ENCODE peak calls at places on chromosomes 7 and 10, in seven cellular contexts. Y is mesenchymal stem cell, V is coronary artery, K is AG04450, P is tibial nerve, X is heart right ventricle, A is heart left ventricle. B is an unnamed sample.

GRCh38 chr10:74598891-74599566 is 227.4 kb upstream of the KAT6B start:
- DNase-seq in Y (peak), V (no peak), K (no peak), P (no peak), X (no peak), A (no peak), B (no peak)

GRCh38 chr10:77637986-77638765 is 568 bp upstream of the KCNMA1 start:
- DNase-seq in Y (peak), V (peak), K (no peak), P (no peak), X (no peak), A (no peak), B (peak)

GRCh38 chr7:76063525-76063924 is 15.6 kb downstream of the MDH2 start:
- DNase-seq in Y (no peak), V (no peak), K (no peak), P (no peak), X (peak), A (peak), B (peak)

GRCh38 chr7:152338553-152338952 is 97.2 kb downstream of the KMT2C start:
- DNase-seq in Y (no peak), V (no peak), K (no peak), P (no peak), X (no peak), A (no peak), B (no peak)

GRCh38 chr7:47543056-47543455 is 38.9 kb downstream of the TNS3 start:
- DNase-seq in Y (no peak), V (no peak), K (no peak), P (no peak), X (no peak), A (no peak), B (no peak)

GRCh38 chr7:149707448-149707886 is 65.9 kb downstream of the ZNF467 start:
- DNase-seq in Y (no peak), V (no peak), K (no peak), P (no peak), X (no peak), A (no peak), B (no peak)

GRCh38 chr7:16774986-16775385 is 21.4 kb downstream of the TSPAN13 start:
- DNase-seq in Y (no peak), V (no peak), K (no peak), P (no peak), X (no peak), A (no peak), B (no peak)

GRCh38 chr7:128200376-128200775 is 40.7 kb upstream of the LEP start:
- DNase-seq in Y (no peak), V (no peak), K (no peak), P (no peak), X (no peak), A (no peak), B (no peak)

GRCh38 chr10:15216700-15217099 is 48.2 kb upstream of the NMT2 start:
- DNase-seq in Y (no peak), V (no peak), K (no peak), P (no peak), X (no peak), A (no peak), B (no peak)

GRCh38 chr7:128032605-128033235 is 1.5 kb upstream of the LRRC4 start:
- DNase-seq in Y (peak), V (no peak), K (no peak), P (no peak), X (peak), A (peak), B (no peak)

GRCh38 chr10:125166658-125167057 is 6.3 kb upstream of the CTBP2 start:
- DNase-seq in Y (no peak), V (no peak), K (no peak), P (no peak), X (no peak), A (no peak), B (no peak)

GRCh38 chr7:601573-602340 is 82.1 kb upstream of the PDGFA start:
- DNase-seq in Y (no peak), V (peak), K (no peak), P (no peak), X (peak), A (no peak), B (no peak)

GRCh38 chr7:2843711-2844152 is 376 bp downstream of the GNA12 start:
- DNase-seq in Y (peak), V (no peak), K (no peak), P (no peak), X (peak), A (peak), B (peak)

GRCh38 chr7:55502988-55503514 is 69.3 kb downstream of the VOPP1 start:
- DNase-seq in Y (no peak), V (no peak), K (no peak), P (no peak), X (no peak), A (no peak), B (no peak)

GRCh38 chr7:100897111-100897608 is 1.5 kb upstream of the ACHE start:
- DNase-seq in Y (no peak), V (no peak), K (no peak), P (no peak), X (no peak), A (peak), B (peak)

GRCh38 chr10:88851706-88852105 is at the start of gene ANKRD22:
- DNase-seq in Y (peak), V (no peak), K (no peak), P (no peak), X (no peak), A (no peak), B (peak)

GRCh38 chr10:115001506-115002381 is 63.7 kb downstream of the TRUB1 start:
- DNase-seq in Y (peak), V (no peak), K (no peak), P (no peak), X (peak), A (no peak), B (no peak)

GRCh38 chr7:30436518-30436917 is 42.1 kb downstream of the NOD1 start:
- DNase-seq in Y (no peak), V (no peak), K (no peak), P (no peak), X (no peak), A (no peak), B (no peak)

GRCh38 chr10:125521721-125522680 is 161.0 kb downstream of the TEX36 start:
- DNase-seq in Y (no peak), V (no peak), K (no peak), P (no peak), X (no peak), A (no peak), B (no peak)

GRCh38 chr7:158407581-158408331 is 179.9 kb downstream of the PTPRN2 start:
- DNase-seq in Y (peak), V (no peak), K (no peak), P (no peak), X (no peak), A (no peak), B (peak)

GRCh38 chr7:128715079-128715478 is 24.1 kb upstream of the CALU start:
- DNase-seq in Y (no peak), V (no peak), K (no peak), P (no peak), X (no peak), A (no peak), B (no peak)

GRCh38 chr10:79398642-79399041 is 46.8 kb downstream of the ZCCHC24 start:
- DNase-seq in Y (no peak), V (no peak), K (no peak), P (no peak), X (no peak), A (peak), B (no peak)
- H3K4me3 ChIP-seq in Y (peak), V (peak), K (no peak), P (no peak), X (peak), A (no peak), B (no peak)

GRCh38 chr10:79143879-79144278 is 75.1 kb downstream of the ZMIZ1 start:
- DNase-seq in Y (no peak), V (no peak), K (no peak), P (no peak), X (no peak), A (no peak), B (no peak)

GRCh38 chr10:79145174-79145483 is 76.4 kb downstream of the ZMIZ1 start:
- DNase-seq in Y (no peak), V (no peak), K (no peak), P (no peak), X (no peak), A (no peak), B (no peak)

GRCh38 chr10:79145517-79146470 is 77.0 kb downstream of the ZMIZ1 start:
- DNase-seq in Y (no peak), V (no peak), K (no peak), P (no peak), X (no peak), A (no peak), B (no peak)

GRCh38 chr10:79142522-79143309 is 74.0 kb downstream of the ZMIZ1 start:
- DNase-seq in Y (no peak), V (no peak), K (no peak), P (no peak), X (no peak), A (no peak), B (no peak)

GRCh38 chr10:79144341-79145173 is 75.8 kb downstream of the ZMIZ1 start:
- DNase-seq in Y (peak), V (no peak), K (no peak), P (no peak), X (no peak), A (no peak), B (no peak)
- H3K27ac ChIP-seq in Y (peak), V (no peak), K (peak), P (peak), X (peak), A (peak), B (no peak)

DNA sequence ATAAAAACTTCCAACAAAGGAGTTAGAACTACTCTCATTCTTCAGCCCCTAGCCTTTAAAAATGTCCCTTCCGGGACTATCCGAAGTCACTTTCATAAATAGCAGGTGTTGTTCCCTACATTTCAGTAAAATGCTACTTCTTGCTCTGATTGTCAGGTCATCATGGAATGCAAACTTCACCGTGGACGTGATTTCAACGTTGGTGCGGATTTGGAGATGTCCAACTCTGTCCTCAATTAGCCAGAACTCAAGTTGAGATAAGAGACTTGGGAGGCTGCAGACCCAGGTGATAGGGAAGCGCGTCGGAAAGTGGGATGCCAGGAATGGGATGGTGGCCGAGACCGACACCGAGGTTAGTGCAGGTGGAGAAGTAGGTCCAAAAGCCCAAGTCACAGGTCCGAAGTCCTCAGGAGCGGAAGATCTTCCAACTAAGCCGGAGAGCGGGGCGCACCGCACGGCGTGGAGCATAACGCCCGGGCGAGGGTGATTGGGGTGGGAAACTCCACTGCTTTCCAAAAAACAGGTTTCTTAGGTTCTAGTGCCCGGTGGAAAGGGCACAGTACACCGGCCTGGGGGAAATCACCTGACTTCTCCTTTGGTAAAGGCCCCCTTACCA is 11.5 kb upstream of the SPAG6 start:
- DNase-seq in Y (peak), V (no peak), K (no peak), P (no peak), X (no peak), A (peak), B (no peak)
- H3K4me3 ChIP-seq in Y (no peak), V (no peak), K (no peak), P (no peak), X (peak), A (no peak), B (peak)

GRCh38 chr10:60189861-60190475 is 199.7 kb downstream of the ANK3 start:
- DNase-seq in Y (no peak), V (no peak), K (no peak), P (no peak), X (no peak), A (no peak), B (no peak)

GRCh38 chr10:60188548-60188947 is 201.1 kb downstream of the ANK3 start:
- DNase-seq in Y (no peak), V (no peak), K (no peak), P (no peak), X (no peak), A (no peak), B (no peak)

GRCh38 chr10:60187691-60188090 is 202.0 kb downstream of the ANK3 start:
- DNase-seq in Y (no peak), V (no peak), K (no peak), P (no peak), X (no peak), A (no peak), B (no peak)

GRCh38 chr10:60185426-60185825 is 204.2 kb downstream of the ANK3 start:
- DNase-seq in Y (no peak), V (no peak), K (no peak), P (no peak), X (no peak), A (no peak), B (no peak)

DNA sequence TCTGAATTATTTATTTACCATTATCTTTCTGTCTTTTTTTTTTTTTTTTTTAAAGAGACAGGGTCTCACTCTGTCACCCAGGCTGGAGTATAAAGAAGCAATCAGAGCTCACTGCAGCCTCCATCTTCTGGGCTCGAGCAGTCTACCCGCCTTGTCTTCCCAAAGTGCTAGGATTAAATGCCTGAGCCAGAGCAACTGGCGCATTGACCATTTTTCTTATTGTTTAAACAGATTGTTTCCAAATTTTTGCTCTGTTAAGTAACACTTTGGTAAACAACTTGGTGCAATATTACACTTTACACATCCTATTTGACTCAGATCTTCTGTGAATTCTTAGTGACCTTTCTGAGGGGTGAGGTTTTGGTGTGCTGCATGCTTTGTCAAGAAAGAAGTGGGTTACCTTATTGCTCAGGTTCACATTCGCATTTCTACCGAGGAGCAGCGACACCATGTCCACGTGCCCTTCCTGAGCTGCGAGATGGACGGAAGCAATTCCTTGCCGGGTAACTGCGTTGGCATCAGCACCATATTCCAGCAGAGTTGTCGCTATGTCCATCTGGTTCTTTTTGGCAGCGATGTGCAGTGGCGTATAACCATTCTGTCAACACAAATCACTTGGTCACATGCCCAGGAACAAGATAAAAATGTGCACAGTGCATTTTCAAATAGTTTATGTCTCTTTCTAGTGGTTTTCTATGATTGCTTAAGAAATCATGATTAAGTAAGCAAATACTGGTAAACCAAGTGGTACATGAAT is 203.2 kb downstream of the ANK3 start:
- DNase-seq in Y (no peak), V (peak), K (no peak), P (no peak), X (peak), A (peak), B (no peak)
- H3K27ac ChIP-seq in Y (no peak), V (peak), K (no peak), P (no peak), X (no peak), A (peak), B (no peak)

GRCh38 chr10:58048936-58049335 is 218.8 kb downstream of the IPMK start:
- DNase-seq in Y (no peak), V (no peak), K (no peak), P (no peak), X (no peak), A (no peak), B (no peak)
- H3K4me3 ChIP-seq in Y (no peak), V (no peak), K (no peak), P (no peak), X (no peak), A (no peak), B (no peak)

DNA sequence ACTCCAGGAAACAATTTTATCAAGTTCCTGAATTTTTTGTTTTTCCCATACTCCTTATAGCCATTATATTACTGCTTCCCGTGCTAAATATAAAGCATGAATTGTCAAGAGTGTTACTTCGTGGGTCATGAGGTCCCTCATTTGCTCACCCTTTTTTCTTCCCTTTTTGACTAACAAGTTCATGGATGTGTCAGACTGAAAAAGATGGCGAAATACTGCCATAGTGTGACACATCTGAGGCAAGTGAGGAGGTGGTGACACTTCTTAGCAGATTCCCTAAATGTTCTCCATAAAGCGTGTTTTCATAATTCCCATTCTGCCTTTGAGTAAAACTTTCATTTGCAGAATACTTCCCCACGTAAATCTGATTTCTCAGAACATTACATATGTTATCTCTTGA is 269.6 kb upstream of the FZD1 start:
- DNase-seq in Y (no peak), V (no peak), K (no peak), P (no peak), X (no peak), A (no peak), B (no peak)
- H3K27ac ChIP-seq in Y (no peak), V (no peak), K (no peak), P (no peak), X (no peak), A (no peak), B (no peak)

GRCh38 chr10:22047812-22048211 is 44.3 kb upstream of the DNAJC1 start:
- DNase-seq in Y (no peak), V (no peak), K (no peak), P (no peak), X (no peak), A (no peak), B (no peak)

GRCh38 chr10:22058195-22058594 is 54.7 kb upstream of the DNAJC1 start:
- DNase-seq in Y (peak), V (no peak), K (no peak), P (no peak), X (no peak), A (no peak), B (no peak)

GRCh38 chr10:22054946-22055345 is 51.4 kb upstream of the DNAJC1 start:
- DNase-seq in Y (peak), V (no peak), K (no peak), P (no peak), X (no peak), A (no peak), B (no peak)

DNA sequence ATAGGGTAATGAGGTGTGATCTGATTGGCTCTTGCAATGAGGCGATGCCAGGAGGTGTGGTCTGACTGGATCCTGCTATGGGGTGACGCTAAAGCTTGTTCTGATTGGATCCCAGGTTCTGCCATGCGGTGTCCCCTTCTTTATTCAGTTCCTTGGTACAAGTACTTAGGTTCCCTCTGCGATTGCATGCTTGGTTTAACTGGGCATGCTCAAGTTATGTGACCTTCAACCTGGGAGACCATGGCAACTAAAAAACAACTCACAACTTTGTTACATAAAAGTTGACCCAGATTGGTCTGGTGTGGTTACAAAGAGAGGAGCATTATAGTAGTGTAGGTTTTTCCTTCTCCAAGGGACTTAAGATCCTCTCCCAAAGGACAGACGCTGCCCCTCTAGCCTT is 49.5 kb upstream of the DNAJC1 start:
- DNase-seq in Y (peak), V (no peak), K (no peak), P (peak), X (no peak), A (no peak), B (no peak)
- H3K4me3 ChIP-seq in Y (no peak), V (no peak), K (no peak), P (no peak), X (no peak), A (no peak), B (no peak)

GRCh38 chr7:27756298-27756697 is 16.3 kb downstream of the TAX1BP1 start:
- DNase-seq in Y (no peak), V (no peak), K (no peak), P (no peak), X (no peak), A (no peak), B (no peak)
- H3K27ac ChIP-seq in Y (no peak), V (no peak), K (no peak), P (no peak), X (no peak), A (no peak), B (no peak)

GRCh38 chr7:140484479-140484878 is 5.2 kb upstream of the MKRN1 start:
- DNase-seq in Y (no peak), V (no peak), K (no peak), P (no peak), X (no peak), A (no peak), B (no peak)
- H3K4me3 ChIP-seq in Y (no peak), V (no peak), K (no peak), P (no peak), X (no peak), A (no peak), B (no peak)

GRCh38 chr10:110756886-110757285 is 112.8 kb downstream of the RBM20 start:
- DNase-seq in Y (no peak), V (no peak), K (no peak), P (no peak), X (no peak), A (no peak), B (no peak)
- H3K27ac ChIP-seq in Y (no peak), V (no peak), K (no peak), P (no peak), X (peak), A (peak), B (peak)